ENCODE peak calls at places on chromosomes 16 and 17, in five cellular contexts. M is IMR-90, E is cardiac muscle cell, Z is heart right ventricle, F is right cardiac atrium. V is an unnamed sample.

GRCh38 chr16:57634171-57634570 is 5.7 kb downstream of the ADGRG1 start:
- DNase-seq in M (peak; percentile 54), E (no peak), Z (no peak), F (no peak), V (no peak)

GRCh38 chr17:78655251-78655940 is 78.2 kb upstream of the DNAH17 start:
- DNase-seq in M (no peak), E (no peak), Z (no peak), F (peak; percentile 14), V (no peak)

GRCh38 chr17:46968224-46968834 is 10.7 kb downstream of the RPRML start:
- DNase-seq in M (peak; percentile 33), E (no peak), Z (no peak), F (no peak), V (no peak)

GRCh38 chr16:1342526-1343427 is 8.9 kb downstream of the TSR3 start:
- DNase-seq in M (peak; percentile 82), E (peak; percentile 99), Z (peak; percentile 89), F (peak; percentile 96), V (peak; percentile 76)

GRCh38 chr16:67893791-67894399 is 841 bp downstream of the PSKH1 start:
- DNase-seq in M (no peak), E (no peak), Z (no peak), F (no peak), V (no peak)

GRCh38 chr16:89658221-89658879 is 714 bp downstream of the SPATA33 start:
- DNase-seq in M (no peak), E (peak; percentile 48), Z (no peak), F (no peak), V (no peak)

GRCh38 chr17:16363749-16364536 is 10.7 kb upstream of the CENPV start:
- DNase-seq in M (peak; percentile 69), E (peak; percentile 82), Z (peak; percentile 63), F (peak; percentile 82), V (no peak)

GRCh38 chr16:1771864-1772361 is 570 bp upstream of the NME3 start:
- DNase-seq in M (no peak), E (peak; percentile 22), Z (no peak), F (peak; percentile 57), V (no peak)

GRCh38 chr17:66570353-66571195 is 264.3 kb upstream of the CACNG5 start:
- DNase-seq in M (peak; percentile 66), E (no peak), Z (no peak), F (no peak), V (no peak)

GRCh38 chr16:26665166-26665939 is 401.4 kb upstream of the C16orf82 start:
- DNase-seq in M (no peak), E (no peak), Z (no peak), F (no peak), V (no peak)

GRCh38 chr16:84700518-84701277 is 898 bp downstream of the USP10 start:
- DNase-seq in M (peak; percentile 29), E (peak; percentile 35), Z (no peak), F (no peak), V (no peak)

GRCh38 chr17:62675701-62676100 is 48.2 kb downstream of the MRC2 start:
- DNase-seq in M (no peak), E (no peak), Z (no peak), F (peak; percentile 42), V (no peak)

GRCh38 chr17:6506679-6507231 is 49.6 kb downstream of the PITPNM3 start:
- DNase-seq in M (no peak), E (no peak), Z (no peak), F (no peak), V (no peak)

GRCh38 chr17:6711681-6712057 is 1.5 kb downstream of the SLC13A5 start:
- DNase-seq in M (no peak), E (no peak), Z (no peak), F (no peak), V (no peak)

GRCh38 chr17:79838541-79839274 is 532 bp downstream of the CBX4 start:
- DNase-seq in M (peak; percentile 52), E (peak; percentile 82), Z (peak; percentile 54), F (peak; percentile 79), V (peak; percentile 70)

GRCh38 chr17:692116-692515 is 22.5 kb downstream of the VPS53 start:
- DNase-seq in M (peak; percentile 89), E (no peak), Z (no peak), F (no peak), V (no peak)

GRCh38 chr16:71293921-71294320 is 4.7 kb upstream of the CMTR2 start:
- DNase-seq in M (no peak), E (no peak), Z (no peak), F (no peak), V (no peak)

GRCh38 chr17:63531022-63531965 is 8.1 kb downstream of the KCNH6 start:
- DNase-seq in M (no peak), E (no peak), Z (no peak), F (peak; percentile 18), V (no peak)

GRCh38 chr16:78443780-78444422 is 344.4 kb downstream of the WWOX start:
- DNase-seq in M (no peak), E (no peak), Z (no peak), F (no peak), V (no peak)

GRCh38 chr16:51164167-51164566 is 13.1 kb upstream of the SALL1 start:
- DNase-seq in M (peak; percentile 67), E (peak; percentile 24), Z (no peak), F (no peak), V (no peak)

GRCh38 chr16:73965591-73965990 is 331.0 kb upstream of the PSMD7 start:
- DNase-seq in M (no peak), E (no peak), Z (no peak), F (no peak), V (no peak)

GRCh38 chr17:58412910-58413630 is 4.3 kb downstream of the RNF43 start:
- DNase-seq in M (peak; percentile 9), E (no peak), Z (no peak), F (no peak), V (no peak)
- H3K27ac ChIP-seq in M (no peak overlapping the region), E (no peak overlapping the region), Z (no peak overlapping the region), F (no peak overlapping the region), V (no peak overlapping the region)

GRCh38 chr17:82239401-82239925 is 10.6 kb downstream of the SLC16A3 start:
- DNase-seq in M (no peak), E (no peak), Z (no peak), F (peak; percentile 64), V (no peak)

GRCh38 chr17:82239926-82240505 is 11.2 kb downstream of the SLC16A3 start:
- DNase-seq in M (no peak), E (no peak), Z (no peak), F (peak; percentile 65), V (no peak)

GRCh38 chr17:82241183-82241925 is 12.5 kb downstream of the SLC16A3 start:
- DNase-seq in M (peak; percentile 36), E (no peak), Z (peak; percentile 80), F (peak; percentile 94), V (no peak)

GRCh38 chr17:82241926-82242697 is 13.3 kb downstream of the SLC16A3 start:
- DNase-seq in M (no peak), E (peak; percentile 64), Z (peak; percentile 62), F (peak; percentile 82), V (no peak)

GRCh38 chr17:82240506-82241182 is 11.8 kb downstream of the SLC16A3 start:
- DNase-seq in M (no peak), E (no peak), Z (no peak), F (peak; percentile 56), V (no peak)
- H3K27ac ChIP-seq in M (peak overlapping the region; percentile 25), E (peak overlapping the region; percentile 85), Z (peak overlapping the region; percentile 33), F (no peak overlapping the region), V (peak overlapping the region; percentile 46)

DNA sequence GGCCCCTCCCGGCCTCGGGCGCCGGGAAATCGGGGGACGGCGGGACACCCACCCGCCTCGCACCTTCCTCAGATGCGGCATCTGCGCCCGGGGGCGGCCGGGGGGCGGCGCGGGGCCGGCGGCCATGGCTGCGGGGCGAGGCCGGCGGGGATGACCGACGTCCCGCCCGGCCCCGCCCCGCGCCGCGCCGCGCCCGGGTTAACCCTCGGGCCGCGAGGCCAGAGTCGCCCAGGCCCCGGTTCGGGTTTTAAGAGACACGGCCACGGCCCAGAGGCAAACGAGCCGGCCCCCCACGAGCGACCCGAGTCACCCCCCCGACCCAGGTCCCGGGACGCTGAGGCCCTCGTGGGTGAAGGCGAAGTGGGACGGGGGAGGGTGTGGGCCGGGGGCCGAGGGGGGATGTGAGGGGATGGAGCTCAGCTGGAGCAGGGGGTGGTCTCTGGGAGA is at the start of gene RGS11:
- DNase-seq in M (no peak), E (peak; percentile 32), Z (peak; percentile 27), F (peak; percentile 69), V (no peak)
- H3K27ac ChIP-seq in M (no peak within 1 kb of the TSS), E (no peak within 1 kb of the TSS), Z (no peak within 1 kb of the TSS), F (no peak within 1 kb of the TSS), V (no peak within 1 kb of the TSS)

GRCh38 chr17:42866631-42867575 is 15.9 kb downstream of the AOC3 start:
- DNase-seq in M (no peak), E (no peak), Z (no peak), F (peak; percentile 22), V (no peak)

GRCh38 chr17:42871647-42872046 is 20.6 kb downstream of the AOC3 start:
- DNase-seq in M (no peak), E (no peak), Z (no peak), F (no peak), V (no peak)

GRCh38 chr17:42866216-42866615 is 15.2 kb downstream of the AOC3 start:
- DNase-seq in M (no peak), E (no peak), Z (no peak), F (peak; percentile 10), V (no peak)

GRCh38 chr17:42868338-42868737 is 17.3 kb downstream of the AOC3 start:
- DNase-seq in M (no peak), E (no peak), Z (no peak), F (peak; percentile 10), V (no peak)

GRCh38 chr17:42865638-42866094 is 14.7 kb downstream of the AOC3 start:
- DNase-seq in M (no peak), E (no peak), Z (no peak), F (no peak), V (no peak)
- H3K27ac ChIP-seq in M (no peak overlapping the region), E (no peak overlapping the region), Z (no peak overlapping the region), F (no peak overlapping the region), V (no peak overlapping the region)

GRCh38 chr16:30948087-30948955 is 547 bp upstream of the ORAI3 start:
- DNase-seq in M (peak; percentile 96), E (peak; percentile 100), Z (peak; percentile 75), F (peak; percentile 94), V (peak; percentile 89)

GRCh38 chr16:30951193-30951592 is 2.3 kb downstream of the ORAI3 start:
- DNase-seq in M (no peak), E (no peak), Z (no peak), F (no peak), V (no peak)

GRCh38 chr16:30948956-30949654 is at the start of gene ORAI3:
- DNase-seq in M (peak; percentile 44), E (peak; percentile 84), Z (peak; percentile 82), F (peak; percentile 93), V (peak; percentile 53)

GRCh38 chr16:30950516-30951073 is 1.7 kb downstream of the ORAI3 start:
- DNase-seq in M (no peak), E (no peak), Z (no peak), F (no peak), V (no peak)

GRCh38 chr16:30949655-30950515 is 1.0 kb downstream of the ORAI3 start:
- DNase-seq in M (peak; percentile 80), E (peak; percentile 66), Z (peak; percentile 82), F (peak; percentile 93), V (peak; percentile 13)
- H3K27ac ChIP-seq in M (peak overlapping the region; percentile 68), E (peak overlapping the region; percentile 92), Z (peak overlapping the region; percentile 95), F (peak overlapping the region; percentile 82), V (peak overlapping the region; percentile 79)

GRCh38 chr17:9644910-9645751 is at the start of gene USP43:
- DNase-seq in M (no peak), E (peak; percentile 59), Z (no peak), F (peak; percentile 49), V (peak; percentile 2)
- H3K27ac ChIP-seq in M (no peak within 1 kb of the TSS), E (no peak within 1 kb of the TSS), Z (no peak within 1 kb of the TSS), F (no peak within 1 kb of the TSS), V (no peak within 1 kb of the TSS)

GRCh38 chr16:88453217-88453531 is at the start of gene ZFPM1:
- DNase-seq in M (no peak), E (peak; percentile 98), Z (no peak), F (no peak), V (no peak)
- H3K27ac ChIP-seq in M (peak within 1 kb of the TSS; percentile 92), E (peak within 1 kb of the TSS; percentile 82), Z (peak within 1 kb of the TSS; percentile 59), F (no peak within 1 kb of the TSS), V (peak within 1 kb of the TSS; percentile 67)